ENCODE peak calls at places on chromosomes 6 and 20, in nine cellular contexts. L is HCT116, H is mesendoderm, R is neural progenitor cell, Q is SK-N-SH, G is K562, F is endothelial cell of umbilical vein, W is H9, O is H1. V is an unnamed sample. For H3K79me2 and H3K4me1, the result is how much of the 10 kb centered on the place peaks cover.

GRCh38 chr6:150720774-150721233 is 121.1 kb downstream of the PLEKHG1 start:
- DNase-seq in L (peak), H (peak), R (peak), Q (no peak), G (no peak), F (no peak), W (no peak), O (no peak), V (no peak)

GRCh38 chr6:37569999-37570776 is 70.5 kb upstream of the CCDC167 start:
- DNase-seq in L (no peak), H (no peak), R (peak), Q (no peak), G (no peak), F (no peak), W (no peak), O (no peak), V (peak)

GRCh38 chr6:10763006-10763405 is 15.4 kb downstream of the TMEM14B start:
- DNase-seq in L (no peak), H (no peak), R (no peak), Q (no peak), G (no peak), F (peak), W (no peak), O (no peak), V (no peak)

GRCh38 chr6:56899311-56899710 is 55.6 kb upstream of the BEND6 start:
- DNase-seq in L (no peak), H (no peak), R (no peak), Q (no peak), G (no peak), F (no peak), W (no peak), O (no peak), V (peak)

GRCh38 chr6:4880373-4880762 is 104.2 kb downstream of the CDYL start:
- DNase-seq in L (no peak), H (no peak), R (no peak), Q (no peak), G (no peak), F (no peak), W (no peak), O (no peak), V (no peak)

GRCh38 chr6:13466304-13467215 is 20.8 kb downstream of the GFOD1 start:
- DNase-seq in L (peak), H (no peak), R (no peak), Q (no peak), G (no peak), F (no peak), W (no peak), O (no peak), V (no peak)

GRCh38 chr20:4812641-4813075 is 90.9 kb downstream of the PRND start:
- DNase-seq in L (no peak), H (no peak), R (no peak), Q (no peak), G (no peak), F (no peak), W (no peak), O (no peak), V (no peak)

GRCh38 chr6:14476793-14477531 is 359.4 kb downstream of the CD83 start:
- DNase-seq in L (no peak), H (no peak), R (no peak), Q (no peak), G (peak), F (no peak), W (no peak), O (no peak), V (peak)

GRCh38 chr6:90691823-90692222 is 105.0 kb upstream of the MAP3K7 start:
- DNase-seq in L (no peak), H (peak), R (no peak), Q (no peak), G (no peak), F (no peak), W (no peak), O (no peak), V (no peak)

GRCh38 chr6:47722178-47722577 is 23.8 kb downstream of the ADGRF4 start:
- DNase-seq in L (no peak), H (no peak), R (no peak), Q (no peak), G (no peak), F (no peak), W (no peak), O (no peak), V (no peak)

GRCh38 chr20:59644371-59644939 is 40.1 kb downstream of the PHACTR3 start:
- DNase-seq in L (no peak), H (no peak), R (no peak), Q (no peak), G (no peak), F (no peak), W (no peak), O (no peak), V (no peak)

GRCh38 chr20:62768234-62768814 is 27.9 kb upstream of the MRGBP start:
- DNase-seq in L (no peak), H (no peak), R (peak), Q (no peak), G (no peak), F (no peak), W (no peak), O (no peak), V (no peak)

GRCh38 chr6:40410792-40411191 is 176.4 kb downstream of the LRFN2 start:
- DNase-seq in L (no peak), H (no peak), R (no peak), Q (peak), G (no peak), F (no peak), W (no peak), O (no peak), V (no peak)

GRCh38 chr20:18727032-18727508 is 86.5 kb upstream of the SCP2D1 start:
- DNase-seq in L (no peak), H (peak), R (no peak), Q (no peak), G (no peak), F (no peak), W (no peak), O (no peak), V (no peak)

DNA sequence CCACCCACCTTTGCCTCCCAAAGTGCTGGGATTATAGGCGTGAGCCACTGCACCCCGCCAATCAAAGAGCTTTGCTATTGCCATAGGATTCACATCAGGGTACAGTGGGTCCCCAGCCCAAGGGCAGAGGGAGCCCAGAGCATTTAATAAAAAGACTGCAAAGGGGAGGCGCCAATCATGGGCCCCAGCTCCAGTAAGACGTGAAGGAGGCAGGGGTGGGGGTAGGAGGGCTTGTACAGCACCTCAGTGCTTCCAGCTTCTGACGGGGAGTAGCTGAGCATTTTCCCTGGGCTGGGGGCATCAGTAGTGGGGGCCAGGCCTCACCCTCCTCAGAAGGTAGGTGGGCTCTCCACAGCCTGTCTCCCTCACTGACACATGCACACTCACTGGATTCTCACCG is 1.5 kb downstream of the ADA start:
- DNase-seq in L (no peak), H (no peak), R (no peak), Q (no peak), G (no peak), F (no peak), W (no peak), O (no peak), V (no peak)
- H3K79me2 ChIP-seq in L (under half), H (under half), R (under half), Q (under half), G (under half), F (under half), W (under half), O (under half), V (under half)

DNA sequence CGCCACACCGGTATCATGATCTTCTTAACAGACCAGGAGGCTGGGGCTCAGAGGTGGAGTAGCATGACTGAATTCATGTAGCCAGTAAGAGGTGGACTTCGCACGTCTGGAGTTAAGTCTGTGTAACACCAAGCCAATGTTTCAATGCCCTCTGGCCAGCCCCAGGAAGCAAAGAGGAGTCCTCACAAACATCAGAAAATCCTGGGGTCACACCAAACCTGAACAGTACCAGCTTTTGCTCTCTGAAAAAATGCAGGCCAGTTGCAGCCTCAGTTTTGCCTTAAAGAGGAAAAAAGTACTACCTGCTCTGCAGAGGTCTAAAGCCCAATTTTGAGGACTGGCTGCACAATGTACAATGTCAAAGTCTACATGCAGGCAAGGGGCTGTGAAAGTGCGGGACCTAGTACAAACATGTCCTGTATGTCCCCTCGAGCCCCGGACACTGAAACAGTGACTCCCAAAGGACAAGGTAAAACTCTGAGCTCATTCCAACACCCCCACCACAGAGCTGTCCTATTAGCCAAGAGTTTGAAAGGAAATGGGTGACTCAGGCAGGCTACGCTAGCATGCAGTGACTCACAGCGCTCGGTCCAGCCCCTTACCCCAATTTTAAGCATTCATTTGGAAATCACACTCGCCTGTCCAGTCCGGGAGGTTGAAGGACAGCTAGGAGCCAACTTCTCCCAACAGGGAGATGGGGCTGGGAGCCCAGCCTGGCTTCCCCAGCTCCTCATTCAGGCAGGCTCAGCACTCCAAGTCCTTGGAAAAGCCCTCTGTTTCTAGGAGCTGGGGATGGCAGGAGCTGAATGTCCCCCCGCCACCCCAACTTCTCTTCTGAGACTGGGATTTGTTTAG is 4.1 kb downstream of the SDC4 start:
- DNase-seq in L (peak), H (peak), R (no peak), Q (no peak), G (no peak), F (peak), W (peak), O (no peak), V (peak)
- H3K4me1 ChIP-seq in L (half or more), H (half or more), R (half or more), Q (half or more), G (half or more), F (half or more), W (under half), O (half or more), V (half or more)

GRCh38 chr20:19868383-19868782 is 110.3 kb downstream of the RIN2 start:
- DNase-seq in L (no peak), H (no peak), R (no peak), Q (no peak), G (no peak), F (no peak), W (no peak), O (no peak), V (no peak)
- H3K79me2 ChIP-seq in L (under half), H (under half), R (under half), Q (under half), G (under half), F (under half), W (under half), O (under half), V (under half)

GRCh38 chr6:158152659-158153058 is 15.4 kb downstream of the SERAC1 start:
- DNase-seq in L (no peak), H (no peak), R (no peak), Q (no peak), G (no peak), F (no peak), W (no peak), O (no peak), V (no peak)
- H3K4me1 ChIP-seq in L (under half), H (under half), R (under half), Q (under half), G (under half), F (under half), W (under half), O (under half), V (under half)

GRCh38 chr20:1373036-1373435 is 19.8 kb downstream of the FKBP1A start:
- DNase-seq in L (no peak), H (no peak), R (no peak), Q (no peak), G (no peak), F (no peak), W (no peak), O (no peak), V (no peak)
- H3K79me2 ChIP-seq in L (half or more), H (under half), R (under half), Q (half or more), G (under half), F (half or more), W (under half), O (under half), V (half or more)

GRCh38 chr6:158044525-158044888 is 62.8 kb downstream of the SYNJ2 start:
- DNase-seq in L (no peak), H (no peak), R (no peak), Q (no peak), G (no peak), F (no peak), W (no peak), O (no peak), V (peak)
- H3K4me1 ChIP-seq in L (half or more), H (under half), R (under half), Q (under half), G (half or more), F (under half), W (under half), O (under half), V (half or more)

GRCh38 chr6:33786736-33787135 is 2.2 kb downstream of the LEMD2 start:
- DNase-seq in L (no peak), H (no peak), R (no peak), Q (no peak), G (no peak), F (peak), W (no peak), O (no peak), V (peak)
- H3K79me2 ChIP-seq in L (under half), H (under half), R (under half), Q (half or more), G (under half), F (under half), W (under half), O (under half), V (half or more)

GRCh38 chr20:50188879-50189680 is 1.6 kb upstream of the CEBPB start:
- DNase-seq in L (no peak), H (no peak), R (no peak), Q (no peak), G (no peak), F (no peak), W (no peak), O (no peak), V (no peak)

GRCh38 chr20:50191065-50191565 is 485 bp downstream of the CEBPB start:
- DNase-seq in L (no peak), H (no peak), R (no peak), Q (no peak), G (peak), F (peak), W (no peak), O (no peak), V (peak)

GRCh38 chr20:50191566-50192363 is 1.1 kb downstream of the CEBPB start:
- DNase-seq in L (no peak), H (peak), R (peak), Q (peak), G (peak), F (peak), W (peak), O (no peak), V (peak)

GRCh38 chr20:50189681-50190250 is 864 bp upstream of the CEBPB start:
- DNase-seq in L (no peak), H (peak), R (peak), Q (no peak), G (peak), F (no peak), W (peak), O (no peak), V (peak)

GRCh38 chr20:50190251-50191064 is at the start of gene CEBPB:
- DNase-seq in L (peak), H (peak), R (peak), Q (peak), G (peak), F (peak), W (peak), O (no peak), V (peak)
- H3K4me1 ChIP-seq in L (half or more), H (under half), R (under half), Q (under half), G (under half), F (under half), W (under half), O (under half), V (under half)

DNA sequence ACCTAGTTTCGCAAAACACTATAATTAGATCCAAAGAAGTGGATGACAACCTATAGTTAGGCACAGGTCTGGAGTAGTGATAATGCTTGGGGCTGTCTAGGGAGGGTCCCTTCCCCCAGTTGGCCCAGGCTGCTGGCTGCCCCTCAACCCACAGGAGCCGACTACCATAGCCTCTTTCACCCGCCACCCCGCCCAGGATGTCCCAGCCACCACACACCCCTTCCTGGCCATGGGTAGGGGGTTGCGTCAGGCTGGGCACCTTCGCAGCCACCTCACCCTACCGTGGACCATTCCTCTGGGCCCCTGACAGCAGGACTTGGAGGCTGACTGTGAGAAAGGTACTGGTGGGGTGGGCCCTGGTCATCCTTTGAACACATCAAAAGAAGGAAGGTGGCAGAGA is 8.5 kb downstream of the TFEB start:
- DNase-seq in L (no peak), H (no peak), R (no peak), Q (no peak), G (no peak), F (no peak), W (no peak), O (no peak), V (no peak)
- H3K79me2 ChIP-seq in L (under half), H (under half), R (under half), Q (half or more), G (under half), F (under half), W (under half), O (under half), V (half or more)

GRCh38 chr20:32539063-32539816 is 45.9 kb downstream of the NOL4L start:
- DNase-seq in L (no peak), H (no peak), R (no peak), Q (no peak), G (no peak), F (no peak), W (no peak), O (no peak), V (peak)

GRCh38 chr20:32543570-32544259 is 41.4 kb downstream of the NOL4L start:
- DNase-seq in L (no peak), H (no peak), R (no peak), Q (no peak), G (no peak), F (no peak), W (no peak), O (no peak), V (no peak)

GRCh38 chr20:32544260-32544722 is 40.8 kb downstream of the NOL4L start:
- DNase-seq in L (no peak), H (no peak), R (no peak), Q (no peak), G (no peak), F (no peak), W (no peak), O (no peak), V (no peak)

GRCh38 chr20:32539817-32540675 is 45.1 kb downstream of the NOL4L start:
- DNase-seq in L (no peak), H (no peak), R (no peak), Q (peak), G (no peak), F (no peak), W (no peak), O (no peak), V (no peak)

GRCh38 chr20:32541917-32542615 is 43.1 kb downstream of the NOL4L start:
- DNase-seq in L (no peak), H (no peak), R (no peak), Q (no peak), G (no peak), F (no peak), W (no peak), O (no peak), V (no peak)
- H3K4me1 ChIP-seq in L (under half), H (under half), R (under half), Q (under half), G (under half), F (under half), W (under half), O (under half), V (under half)

V was measured in osteoblast.